ENCODE peak calls at places on chromosomes 2 and 18, in seven cellular contexts. One of them, this sample, is unnamed. For H3K4me1, the result is how much of the 10 kb centered on the place peaks cover.

GRCh38 chr2:65724752-65725151 is 292.4 kb upstream of the SPRED2 start:
- DNase-seq in heart right ventricle: no peak
- DNase-seq in lower lobe of right lung: no peak
- DNase-seq in GM12878: no peak
- DNase-seq in MM.1S: no peak
- DNase-seq in psoas muscle: no peak
- DNase-seq in suprapubic skin: no peak
- DNase-seq in this sample: no peak

GRCh38 chr2:1748176-1748740 is 3.9 kb upstream of the PXDN start:
- DNase-seq in heart right ventricle: no peak
- DNase-seq in lower lobe of right lung: no peak
- DNase-seq in GM12878: no peak
- DNase-seq in MM.1S: no peak
- DNase-seq in psoas muscle: no peak
- DNase-seq in suprapubic skin: no peak
- DNase-seq in this sample: no peak

GRCh38 chr2:191051825-191052778 is 38.1 kb upstream of the STAT1 start:
- DNase-seq in heart right ventricle: no peak
- DNase-seq in lower lobe of right lung: no peak
- DNase-seq in GM12878: peak
- DNase-seq in MM.1S: peak
- DNase-seq in psoas muscle: no peak
- DNase-seq in suprapubic skin: no peak
- DNase-seq in this sample: no peak

GRCh38 chr2:148994341-148994740 is 44.2 kb upstream of the LYPD6B start:
- DNase-seq in heart right ventricle: no peak
- DNase-seq in lower lobe of right lung: no peak
- DNase-seq in GM12878: no peak
- DNase-seq in MM.1S: no peak
- DNase-seq in psoas muscle: no peak
- DNase-seq in suprapubic skin: no peak
- DNase-seq in this sample: no peak

GRCh38 chr2:173828189-173829157 is 136.7 kb downstream of the SP3 start:
- DNase-seq in heart right ventricle: no peak
- DNase-seq in lower lobe of right lung: no peak
- DNase-seq in GM12878: no peak
- DNase-seq in MM.1S: no peak
- DNase-seq in psoas muscle: no peak
- DNase-seq in suprapubic skin: no peak
- DNase-seq in this sample: no peak

GRCh38 chr2:158603205-158603604 is 146.5 kb downstream of the PKP4 start:
- DNase-seq in heart right ventricle: no peak
- DNase-seq in lower lobe of right lung: no peak
- DNase-seq in GM12878: no peak
- DNase-seq in MM.1S: no peak
- DNase-seq in psoas muscle: no peak
- DNase-seq in suprapubic skin: no peak
- DNase-seq in this sample: no peak

GRCh38 chr2:125280276-125280675 is 1255.2 kb downstream of the CNTNAP5 start:
- DNase-seq in heart right ventricle: no peak
- DNase-seq in lower lobe of right lung: no peak
- DNase-seq in GM12878: no peak
- DNase-seq in MM.1S: no peak
- DNase-seq in psoas muscle: no peak
- DNase-seq in suprapubic skin: no peak
- DNase-seq in this sample: no peak

GRCh38 chr2:240205763-240206162 is 65.3 kb upstream of the OTOS start:
- DNase-seq in heart right ventricle: no peak
- DNase-seq in lower lobe of right lung: no peak
- DNase-seq in GM12878: no peak
- DNase-seq in MM.1S: no peak
- DNase-seq in psoas muscle: no peak
- DNase-seq in suprapubic skin: no peak
- DNase-seq in this sample: no peak

GRCh38 chr2:40372278-40372580 is 79.7 kb downstream of the SLC8A1 start:
- DNase-seq in heart right ventricle: no peak
- DNase-seq in lower lobe of right lung: no peak
- DNase-seq in GM12878: no peak
- DNase-seq in MM.1S: no peak
- DNase-seq in psoas muscle: no peak
- DNase-seq in suprapubic skin: no peak
- DNase-seq in this sample: no peak

GRCh38 chr2:109721626-109722025 is 72.5 kb upstream of the RGPD5 start:
- DNase-seq in heart right ventricle: no peak
- DNase-seq in lower lobe of right lung: no peak
- DNase-seq in GM12878: no peak
- DNase-seq in MM.1S: no peak
- DNase-seq in psoas muscle: no peak
- DNase-seq in suprapubic skin: peak
- DNase-seq in this sample: no peak

GRCh38 chr2:204645018-204645775 is 99.9 kb downstream of the PARD3B start:
- DNase-seq in heart right ventricle: no peak
- DNase-seq in lower lobe of right lung: no peak
- DNase-seq in GM12878: no peak
- DNase-seq in MM.1S: no peak
- DNase-seq in psoas muscle: no peak
- DNase-seq in suprapubic skin: no peak
- DNase-seq in this sample: no peak

GRCh38 chr18:28657836-28658410 is 481.0 kb upstream of the CDH2 start:
- DNase-seq in heart right ventricle: no peak
- DNase-seq in lower lobe of right lung: no peak
- DNase-seq in GM12878: no peak
- DNase-seq in MM.1S: no peak
- DNase-seq in psoas muscle: no peak
- DNase-seq in suprapubic skin: no peak
- DNase-seq in this sample: no peak

GRCh38 chr2:128304715-128305554 is 13.7 kb downstream of the HS6ST1 start:
- DNase-seq in heart right ventricle: peak
- DNase-seq in lower lobe of right lung: peak
- DNase-seq in GM12878: no peak
- DNase-seq in MM.1S: peak
- DNase-seq in psoas muscle: peak
- DNase-seq in suprapubic skin: peak
- DNase-seq in this sample: peak

GRCh38 chr2:212528106-212528856 is 10.3 kb downstream of the ERBB4 start:
- DNase-seq in heart right ventricle: peak
- DNase-seq in lower lobe of right lung: no peak
- DNase-seq in GM12878: no peak
- DNase-seq in MM.1S: no peak
- DNase-seq in psoas muscle: no peak
- DNase-seq in suprapubic skin: no peak
- DNase-seq in this sample: no peak

GRCh38 chr2:214899751-214900150 is 90.3 kb upstream of the BARD1 start:
- DNase-seq in heart right ventricle: no peak
- DNase-seq in lower lobe of right lung: no peak
- DNase-seq in GM12878: no peak
- DNase-seq in MM.1S: no peak
- DNase-seq in psoas muscle: no peak
- DNase-seq in suprapubic skin: no peak
- DNase-seq in this sample: no peak

GRCh38 chr2:160269365-160269764 is 69.3 kb upstream of the ITGB6 start:
- DNase-seq in heart right ventricle: no peak
- DNase-seq in lower lobe of right lung: peak
- DNase-seq in GM12878: no peak
- DNase-seq in MM.1S: no peak
- DNase-seq in psoas muscle: no peak
- DNase-seq in suprapubic skin: no peak
- DNase-seq in this sample: no peak

GRCh38 chr2:76984359-76984758 is 537.8 kb downstream of the LRRTM4 start:
- DNase-seq in heart right ventricle: no peak
- DNase-seq in lower lobe of right lung: no peak
- DNase-seq in GM12878: no peak
- DNase-seq in MM.1S: no peak
- DNase-seq in psoas muscle: no peak
- DNase-seq in suprapubic skin: no peak
- DNase-seq in this sample: no peak

DNA sequence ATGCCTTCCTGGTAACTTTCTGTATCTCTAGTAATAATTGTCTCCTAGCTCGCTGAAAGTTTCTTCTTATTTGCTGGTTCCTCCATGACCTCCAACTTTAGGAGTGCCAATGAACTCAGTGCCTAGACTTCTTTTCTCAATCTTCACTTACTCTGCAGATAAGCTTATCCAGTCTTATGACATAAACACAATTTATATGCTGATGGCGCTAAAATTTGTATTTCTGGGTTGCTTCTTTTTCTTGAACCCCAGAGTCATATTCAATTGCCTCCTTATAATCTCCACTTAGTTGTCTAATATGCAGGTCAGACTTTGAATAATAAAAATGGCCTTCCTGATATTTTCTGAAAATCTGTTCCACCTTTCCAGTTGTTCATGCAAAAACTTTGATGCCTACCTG is 182.5 kb downstream of the FSHR start:
- DNase-seq in heart right ventricle: no peak
- DNase-seq in lower lobe of right lung: no peak
- DNase-seq in GM12878: no peak
- DNase-seq in MM.1S: no peak
- DNase-seq in psoas muscle: no peak
- DNase-seq in suprapubic skin: no peak
- DNase-seq in this sample: no peak
- H3K4me1 ChIP-seq in heart right ventricle: under half
- H3K4me1 ChIP-seq in lower lobe of right lung: under half
- H3K4me1 ChIP-seq in GM12878: under half
- H3K4me1 ChIP-seq in MM.1S: under half
- H3K4me1 ChIP-seq in psoas muscle: under half
- H3K4me1 ChIP-seq in suprapubic skin: under half
- H3K4me1 ChIP-seq in this sample: under half

GRCh38 chr2:20051518-20052228 is at the start of gene LAPTM4A:
- DNase-seq in heart right ventricle: peak
- DNase-seq in lower lobe of right lung: peak
- DNase-seq in GM12878: peak
- DNase-seq in MM.1S: peak
- DNase-seq in psoas muscle: peak
- DNase-seq in suprapubic skin: peak
- DNase-seq in this sample: peak

GRCh38 chr2:20050104-20050711 is 1.2 kb downstream of the LAPTM4A start:
- DNase-seq in heart right ventricle: no peak
- DNase-seq in lower lobe of right lung: no peak
- DNase-seq in GM12878: peak
- DNase-seq in MM.1S: peak
- DNase-seq in psoas muscle: no peak
- DNase-seq in suprapubic skin: no peak
- DNase-seq in this sample: no peak

GRCh38 chr2:20052872-20053281 is 1.4 kb upstream of the LAPTM4A start:
- DNase-seq in heart right ventricle: peak
- DNase-seq in lower lobe of right lung: peak
- DNase-seq in GM12878: no peak
- DNase-seq in MM.1S: no peak
- DNase-seq in psoas muscle: peak
- DNase-seq in suprapubic skin: peak
- DNase-seq in this sample: peak

GRCh38 chr2:20050712-20051517 is 513 bp downstream of the LAPTM4A start:
- DNase-seq in heart right ventricle: peak
- DNase-seq in lower lobe of right lung: peak
- DNase-seq in GM12878: no peak
- DNase-seq in MM.1S: peak
- DNase-seq in psoas muscle: no peak
- DNase-seq in suprapubic skin: peak
- DNase-seq in this sample: no peak

DNA sequence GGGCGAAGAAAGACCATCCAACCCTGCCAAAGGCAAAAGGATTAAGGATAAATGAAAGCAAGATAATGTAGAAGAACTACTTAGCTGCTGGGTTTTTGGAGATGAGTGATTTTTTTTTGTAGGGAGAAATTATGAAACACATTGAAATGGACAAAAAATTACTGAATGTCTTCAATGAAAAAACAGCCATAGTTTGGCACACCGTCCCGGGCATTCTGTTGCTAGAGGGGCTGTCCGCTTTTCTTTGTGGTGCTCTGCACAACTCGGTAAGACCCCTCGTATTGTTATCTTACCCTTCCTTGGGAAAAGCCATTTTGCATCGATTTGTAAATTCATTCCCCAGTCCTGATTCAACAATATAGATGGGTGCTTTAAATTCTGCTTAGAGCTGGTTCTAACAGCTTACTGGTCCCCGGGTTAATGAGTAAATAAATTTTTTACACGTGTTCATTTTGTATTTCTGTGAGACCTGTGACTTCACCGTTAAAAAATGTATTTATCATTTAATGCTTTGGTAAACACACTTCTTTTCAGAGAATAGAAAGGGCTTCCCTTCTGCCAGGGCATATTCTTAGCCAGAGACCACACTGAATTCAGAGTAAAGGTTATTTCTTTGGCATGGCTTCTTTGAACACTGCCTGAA is 922 bp upstream of the LAPTM4A start:
- DNase-seq in heart right ventricle: no peak
- DNase-seq in lower lobe of right lung: no peak
- DNase-seq in GM12878: no peak
- DNase-seq in MM.1S: no peak
- DNase-seq in psoas muscle: no peak
- DNase-seq in suprapubic skin: no peak
- DNase-seq in this sample: no peak
- H3K4me3 ChIP-seq in heart right ventricle: peak
- H3K4me3 ChIP-seq in lower lobe of right lung: peak
- H3K4me3 ChIP-seq in GM12878: peak
- H3K4me3 ChIP-seq in MM.1S: peak
- H3K4me3 ChIP-seq in psoas muscle: peak
- H3K4me3 ChIP-seq in suprapubic skin: peak
- H3K4me3 ChIP-seq in this sample: peak

GRCh38 chr2:150876201-150877085 is 385.2 kb downstream of the RBM43 start:
- DNase-seq in heart right ventricle: no peak
- DNase-seq in lower lobe of right lung: no peak
- DNase-seq in GM12878: no peak
- DNase-seq in MM.1S: no peak
- DNase-seq in psoas muscle: no peak
- DNase-seq in suprapubic skin: no peak
- DNase-seq in this sample: no peak
- H3K27ac ChIP-seq in heart right ventricle: no peak
- H3K27ac ChIP-seq in lower lobe of right lung: no peak
- H3K27ac ChIP-seq in GM12878: no peak
- H3K27ac ChIP-seq in MM.1S: no peak
- H3K27ac ChIP-seq in psoas muscle: no peak
- H3K27ac ChIP-seq in suprapubic skin: no peak
- H3K27ac ChIP-seq in this sample: no peak

GRCh38 chr2:16661936-16662335 is 3.7 kb downstream of the CYRIA start:
- DNase-seq in heart right ventricle: no peak
- DNase-seq in lower lobe of right lung: no peak
- DNase-seq in GM12878: no peak
- DNase-seq in MM.1S: no peak
- DNase-seq in psoas muscle: no peak
- DNase-seq in suprapubic skin: no peak
- DNase-seq in this sample: no peak

GRCh38 chr2:16658082-16658481 is 7.6 kb downstream of the CYRIA start:
- DNase-seq in heart right ventricle: no peak
- DNase-seq in lower lobe of right lung: no peak
- DNase-seq in GM12878: no peak
- DNase-seq in MM.1S: no peak
- DNase-seq in psoas muscle: no peak
- DNase-seq in suprapubic skin: no peak
- DNase-seq in this sample: no peak

GRCh38 chr2:16662440-16662839 is 3.2 kb downstream of the CYRIA start:
- DNase-seq in heart right ventricle: no peak
- DNase-seq in lower lobe of right lung: no peak
- DNase-seq in GM12878: no peak
- DNase-seq in MM.1S: no peak
- DNase-seq in psoas muscle: peak
- DNase-seq in suprapubic skin: no peak
- DNase-seq in this sample: no peak

GRCh38 chr2:16661536-16661935 is 4.1 kb downstream of the CYRIA start:
- DNase-seq in heart right ventricle: no peak
- DNase-seq in lower lobe of right lung: no peak
- DNase-seq in GM12878: no peak
- DNase-seq in MM.1S: no peak
- DNase-seq in psoas muscle: no peak
- DNase-seq in suprapubic skin: no peak
- DNase-seq in this sample: no peak

GRCh38 chr2:16660039-16660619 is 5.5 kb downstream of the CYRIA start:
- DNase-seq in heart right ventricle: no peak
- DNase-seq in lower lobe of right lung: no peak
- DNase-seq in GM12878: no peak
- DNase-seq in MM.1S: no peak
- DNase-seq in psoas muscle: no peak
- DNase-seq in suprapubic skin: no peak
- DNase-seq in this sample: no peak
- H3K4me1 ChIP-seq in heart right ventricle: under half
- H3K4me1 ChIP-seq in lower lobe of right lung: half or more
- H3K4me1 ChIP-seq in GM12878: under half
- H3K4me1 ChIP-seq in MM.1S: under half
- H3K4me1 ChIP-seq in psoas muscle: half or more
- H3K4me1 ChIP-seq in suprapubic skin: under half
- H3K4me1 ChIP-seq in this sample: under half